ENCODE peak calls at places on chromosome 7, in four cellular contexts. R is thyroid gland, H is thoracic aorta, U is substantia nigra. A is an unnamed sample.

GRCh38 chr7:50339990-50340500 is 35.5 kb downstream of the IKZF1 start:
- DNase-seq in R (no peak), H (no peak), U (no peak), A (no peak)

GRCh38 chr7:143284591-143285453 is at the start of gene TMEM139:
- DNase-seq in R (peak), H (no peak), U (peak), A (no peak)

GRCh38 chr7:106050002-106050742 is 61.9 kb downstream of the SYPL1 start:
- DNase-seq in R (no peak), H (no peak), U (no peak), A (no peak)

GRCh38 chr7:75650671-75651070 is 88.1 kb downstream of the HIP1 start:
- DNase-seq in R (peak), H (peak), U (no peak), A (no peak)

GRCh38 chr7:25028370-25028971 is 48.5 kb upstream of the OSBPL3 start:
- DNase-seq in R (no peak), H (no peak), U (no peak), A (no peak)

GRCh38 chr7:151088856-151089699 is 2.8 kb downstream of the AGAP3 start:
- DNase-seq in R (peak), H (no peak), U (peak), A (peak)

GRCh38 chr7:124532166-124532565 is 233.4 kb downstream of the GPR37 start:
- DNase-seq in R (no peak), H (no peak), U (no peak), A (no peak)

GRCh38 chr7:44213872-44214595 is 13.3 kb downstream of the YKT6 start:
- DNase-seq in R (no peak), H (no peak), U (no peak), A (no peak)

GRCh38 chr7:47153076-47153475 is 428.8 kb downstream of the TNS3 start:
- DNase-seq in R (no peak), H (no peak), U (no peak), A (no peak)

GRCh38 chr7:117124585-117125220 is 171.4 kb downstream of the ST7 start:
- DNase-seq in R (peak), H (peak), U (no peak), A (peak)

GRCh38 chr7:114026486-114027089 is 107.8 kb upstream of the PPP1R3A start:
- DNase-seq in R (no peak), H (no peak), U (no peak), A (no peak)

GRCh38 chr7:158863611-158864506 is 7.5 kb downstream of the DYNC2I1 start:
- DNase-seq in R (peak), H (peak), U (peak), A (peak)

GRCh38 chr7:27607210-27607606 is 55.5 kb downstream of the HIBADH start:
- DNase-seq in R (no peak), H (no peak), U (no peak), A (no peak)

GRCh38 chr7:95929710-95930295 is 157.4 kb downstream of the DYNC1I1 start:
- DNase-seq in R (no peak), H (no peak), U (no peak), A (no peak)

GRCh38 chr7:83824214-83824613 is 175.3 kb upstream of the SEMA3E start:
- DNase-seq in R (no peak), H (no peak), U (no peak), A (no peak)

GRCh38 chr7:79452032-79452494 is 1.4 kb downstream of the MAGI2 start:
- DNase-seq in R (peak), H (peak), U (peak), A (peak)

GRCh38 chr7:30683839-30684238 is 1.6 kb upstream of the CRHR2 start:
- DNase-seq in R (no peak), H (no peak), U (no peak), A (peak)

GRCh38 chr7:155007947-155008346 is 5.0 kb upstream of the PAXIP1 start:
- DNase-seq in R (no peak), H (no peak), U (no peak), A (no peak)

GRCh38 chr7:28570970-28571288 is 158.6 kb downstream of the CREB5 start:
- DNase-seq in R (no peak), H (no peak), U (no peak), A (no peak)

GRCh38 chr7:127912901-127913300 is 118.3 kb downstream of the LRRC4 start:
- DNase-seq in R (no peak), H (no peak), U (no peak), A (no peak)

GRCh38 chr7:102323914-102324195 is 32.4 kb downstream of the SPDYE6 start:
- DNase-seq in R (no peak), H (no peak), U (no peak), A (no peak)

GRCh38 chr7:24715171-24715570 is 42.1 kb downstream of the GSDME start:
- DNase-seq in R (no peak), H (no peak), U (no peak), A (no peak)

GRCh38 chr7:95527033-95527775 is 41.5 kb downstream of the ASB4 start:
- DNase-seq in R (peak), H (no peak), U (peak), A (peak)

GRCh38 chr7:26061340-26062239 is 90.4 kb upstream of the NFE2L3 start:
- DNase-seq in R (peak), H (no peak), U (no peak), A (peak)

GRCh38 chr7:45580053-45580872 is 6.1 kb downstream of the ADCY1 start:
- DNase-seq in R (peak), H (no peak), U (no peak), A (no peak)

GRCh38 chr7:53466396-53466795 is 431.0 kb downstream of the POM121L12 start:
- DNase-seq in R (no peak), H (no peak), U (no peak), A (no peak)

GRCh38 chr7:135334830-135335543 is 101.3 kb downstream of the STRA8 start:
- DNase-seq in R (peak), H (no peak), U (no peak), A (no peak)

GRCh38 chr7:107971100-107971499 is 31.9 kb downstream of the LAMB1 start:
- DNase-seq in R (no peak), H (no peak), U (no peak), A (no peak)

GRCh38 chr7:100951888-100952560 is 2.7 kb downstream of the MUC3A start:
- DNase-seq in R (no peak), H (no peak), U (no peak), A (no peak)

GRCh38 chr7:105009667-105010537 is 4.1 kb upstream of the KMT2E start:
- DNase-seq in R (no peak), H (no peak), U (no peak), A (no peak)
- H3K27ac ChIP-seq in R (peak), H (peak), U (no peak), A (no peak)

GRCh38 chr7:157399086-157399687 is 62.4 kb downstream of the DNAJB6 start:
- DNase-seq in R (no peak), H (no peak), U (no peak), A (no peak)
- H3K27ac ChIP-seq in R (no peak), H (peak), U (no peak), A (peak)

GRCh38 chr7:82442492-82443043 is 1.0 kb downstream of the CACNA2D1 start:
- DNase-seq in R (peak), H (no peak), U (peak), A (peak)
- H3K27ac ChIP-seq in R (peak), H (peak), U (peak), A (peak)

GRCh38 chr7:5681979-5682546 is 99.4 kb downstream of the RNF216 start:
- DNase-seq in R (no peak), H (no peak), U (no peak), A (no peak)

GRCh38 chr7:5681423-5681822 is 100.0 kb downstream of the RNF216 start:
- DNase-seq in R (no peak), H (no peak), U (no peak), A (no peak)

GRCh38 chr7:5685192-5685591 is 96.3 kb downstream of the RNF216 start:
- DNase-seq in R (no peak), H (no peak), U (no peak), A (no peak)

GRCh38 chr7:5686131-5686530 is 95.3 kb downstream of the RNF216 start:
- DNase-seq in R (no peak), H (no peak), U (no peak), A (no peak)

GRCh38 chr7:5682889-5683670 is 98.4 kb downstream of the RNF216 start:
- DNase-seq in R (no peak), H (no peak), U (no peak), A (no peak)
- H3K27ac ChIP-seq in R (no peak), H (peak), U (no peak), A (no peak)